ENCODE peak calls at places on chromosomes 4 and X, in seven cellular contexts. C is left ventricle myocardium superior, N is activated B cell treated with CpG ODN at 0.5 μM for 24 hours, B is tibial artery, P is endothelial cell of umbilical vein, J is T-helper 2 cell, Y is NCI-H1092 treated with DMSO at 0.1 percent for 48 hours. T is an unnamed sample.

GRCh38 chr4:171583790-171584189 is 229.4 kb upstream of the GALNTL6 start:
- DNase-seq in C (no peak), P (no peak), N (no peak), Y (no peak), J (no peak), B (no peak), T (no peak)

GRCh38 chrX:13778916-13779315 is 38.0 kb downstream of the GPM6B start:
- DNase-seq in J (no peak), C (no peak), N (no peak), Y (no peak), P (peak; percentile 68), B (no peak), T (no peak)

GRCh38 chrX:112832481-112833095 is 8.0 kb downstream of the AMOT start:
- DNase-seq in P (no peak), J (no peak), Y (no peak), N (no peak), B (no peak), C (no peak), T (no peak)

GRCh38 chr4:26780524-26780923 is 80.1 kb upstream of the STIM2 start:
- DNase-seq in C (no peak), P (peak; percentile 39), Y (no peak), B (no peak), N (no peak), J (no peak), T (no peak)

GRCh38 chr4:107808572-107808971 is 16.2 kb upstream of the SGMS2 start:
- DNase-seq in J (no peak), P (no peak), N (no peak), Y (no peak), B (no peak), C (no peak), T (no peak)

GRCh38 chr4:61995717-61996337 is 795.7 kb downstream of the ADGRL3 start:
- DNase-seq in Y (no peak), N (no peak), C (no peak), B (no peak), P (no peak), J (no peak), T (no peak)

GRCh38 chr4:174265917-174266316 is 17.6 kb downstream of the FBXO8 start:
- DNase-seq in B (no peak), J (no peak), P (no peak), C (no peak), N (no peak), Y (peak; percentile 34), T (no peak)

GRCh38 chr4:123017636-123018390 is 95.4 kb upstream of the NUDT6 start:
- DNase-seq in J (no peak), Y (no peak), C (no peak), N (no peak), B (no peak), P (peak; percentile 76), T (no peak)

GRCh38 chr4:74671074-74671698 is 123.1 kb downstream of the BTC start:
- DNase-seq in B (no peak), C (no peak), N (no peak), P (peak; percentile 94), J (peak; percentile 17), Y (peak; percentile 18), T (peak; percentile 60)